ENCODE peak calls at places on chromosomes 1 and 21, in six cellular contexts. One of them, this sample, is unnamed.

GRCh38 chr1:15833069-15833679 is 14.3 kb upstream of the SPEN start:
- DNase-seq in WTC11: no peak
- DNase-seq in endothelial cell of umbilical vein: no peak
- DNase-seq in AG09319: no peak
- DNase-seq in CD8-positive, alpha-beta T cell: peak
- DNase-seq in A549: peak
- DNase-seq in this sample: no peak

GRCh38 chr1:75220072-75220471 is 85.9 kb downstream of the LHX8 start:
- DNase-seq in WTC11: no peak
- DNase-seq in endothelial cell of umbilical vein: no peak
- DNase-seq in AG09319: no peak
- DNase-seq in CD8-positive, alpha-beta T cell: no peak
- DNase-seq in A549: no peak
- DNase-seq in this sample: no peak

GRCh38 chr1:199808110-199808870 is 219.2 kb upstream of the NR5A2 start:
- DNase-seq in WTC11: no peak
- DNase-seq in endothelial cell of umbilical vein: no peak
- DNase-seq in AG09319: no peak
- DNase-seq in CD8-positive, alpha-beta T cell: no peak
- DNase-seq in A549: peak
- DNase-seq in this sample: no peak

GRCh38 chr1:9207715-9208114 is 26.9 kb upstream of the H6PD start:
- DNase-seq in WTC11: no peak
- DNase-seq in endothelial cell of umbilical vein: no peak
- DNase-seq in AG09319: no peak
- DNase-seq in CD8-positive, alpha-beta T cell: no peak
- DNase-seq in A549: no peak
- DNase-seq in this sample: no peak

GRCh38 chr1:231200417-231201031 is 38.7 kb downstream of the TRIM67 start:
- DNase-seq in WTC11: no peak
- DNase-seq in endothelial cell of umbilical vein: no peak
- DNase-seq in AG09319: no peak
- DNase-seq in CD8-positive, alpha-beta T cell: no peak
- DNase-seq in A549: no peak
- DNase-seq in this sample: no peak

GRCh38 chr21:32524010-32524719 is 61.2 kb downstream of the TCP10L start:
- DNase-seq in WTC11: no peak
- DNase-seq in endothelial cell of umbilical vein: peak
- DNase-seq in AG09319: peak
- DNase-seq in CD8-positive, alpha-beta T cell: no peak
- DNase-seq in A549: no peak
- DNase-seq in this sample: no peak

GRCh38 chr1:44830900-44831304 is 12.2 kb downstream of the PTCH2 start:
- DNase-seq in WTC11: no peak
- DNase-seq in endothelial cell of umbilical vein: no peak
- DNase-seq in AG09319: no peak
- DNase-seq in CD8-positive, alpha-beta T cell: no peak
- DNase-seq in A549: no peak
- DNase-seq in this sample: no peak

GRCh38 chr1:242184955-242185354 is 186.1 kb upstream of the MAP1LC3C start:
- DNase-seq in WTC11: no peak
- DNase-seq in endothelial cell of umbilical vein: no peak
- DNase-seq in AG09319: no peak
- DNase-seq in CD8-positive, alpha-beta T cell: no peak
- DNase-seq in A549: no peak
- DNase-seq in this sample: no peak

GRCh38 chr1:149848340-149848771 is 51.0 kb upstream of the BOLA1 start:
- DNase-seq in WTC11: no peak
- DNase-seq in endothelial cell of umbilical vein: no peak
- DNase-seq in AG09319: no peak
- DNase-seq in CD8-positive, alpha-beta T cell: no peak
- DNase-seq in A549: no peak
- DNase-seq in this sample: no peak

GRCh38 chr21:42358261-42358660 is 7.5 kb upstream of the TFF2 start:
- DNase-seq in WTC11: no peak
- DNase-seq in endothelial cell of umbilical vein: no peak
- DNase-seq in AG09319: no peak
- DNase-seq in CD8-positive, alpha-beta T cell: no peak
- DNase-seq in A549: no peak
- DNase-seq in this sample: no peak

GRCh38 chr1:172902861-172903381 is 147.8 kb downstream of the TNFSF18 start:
- DNase-seq in WTC11: no peak
- DNase-seq in endothelial cell of umbilical vein: peak
- DNase-seq in AG09319: peak
- DNase-seq in CD8-positive, alpha-beta T cell: no peak
- DNase-seq in A549: no peak
- DNase-seq in this sample: no peak

GRCh38 chr1:218592688-218593087 is 247.6 kb downstream of the TGFB2 start:
- DNase-seq in WTC11: no peak
- DNase-seq in endothelial cell of umbilical vein: peak
- DNase-seq in AG09319: no peak
- DNase-seq in CD8-positive, alpha-beta T cell: no peak
- DNase-seq in A549: peak
- DNase-seq in this sample: no peak

GRCh38 chr1:11746092-11746491 is 10.2 kb downstream of the AGTRAP start:
- DNase-seq in WTC11: no peak
- DNase-seq in endothelial cell of umbilical vein: peak
- DNase-seq in AG09319: no peak
- DNase-seq in CD8-positive, alpha-beta T cell: no peak
- DNase-seq in A549: no peak
- DNase-seq in this sample: no peak

GRCh38 chr1:15942661-15943514 is 33.0 kb downstream of the ZBTB17 start:
- DNase-seq in WTC11: no peak
- DNase-seq in endothelial cell of umbilical vein: no peak
- DNase-seq in AG09319: no peak
- DNase-seq in CD8-positive, alpha-beta T cell: no peak
- DNase-seq in A549: no peak
- DNase-seq in this sample: no peak

GRCh38 chr1:220769205-220769604 is 17.5 kb upstream of the MTARC1 start:
- DNase-seq in WTC11: no peak
- DNase-seq in endothelial cell of umbilical vein: no peak
- DNase-seq in AG09319: no peak
- DNase-seq in CD8-positive, alpha-beta T cell: no peak
- DNase-seq in A549: no peak
- DNase-seq in this sample: no peak

GRCh38 chr1:25482211-25482610 is 51.5 kb downstream of the MACO1 start:
- DNase-seq in WTC11: no peak
- DNase-seq in endothelial cell of umbilical vein: no peak
- DNase-seq in AG09319: no peak
- DNase-seq in CD8-positive, alpha-beta T cell: no peak
- DNase-seq in A549: no peak
- DNase-seq in this sample: no peak

GRCh38 chr21:22189278-22189677 is 1191.1 kb downstream of the NCAM2 start:
- DNase-seq in WTC11: no peak
- DNase-seq in endothelial cell of umbilical vein: no peak
- DNase-seq in AG09319: no peak
- DNase-seq in CD8-positive, alpha-beta T cell: no peak
- DNase-seq in A549: no peak
- DNase-seq in this sample: no peak

GRCh38 chr1:50279622-50280320 is 143.5 kb downstream of the DMRTA2 start:
- DNase-seq in WTC11: peak
- DNase-seq in endothelial cell of umbilical vein: peak
- DNase-seq in AG09319: no peak
- DNase-seq in CD8-positive, alpha-beta T cell: no peak
- DNase-seq in A549: peak
- DNase-seq in this sample: no peak

GRCh38 chr1:3018051-3018471 is 3.2 kb upstream of the ACTRT2 start:
- DNase-seq in WTC11: no peak
- DNase-seq in endothelial cell of umbilical vein: no peak
- DNase-seq in AG09319: no peak
- DNase-seq in CD8-positive, alpha-beta T cell: no peak
- DNase-seq in A549: no peak
- DNase-seq in this sample: no peak

GRCh38 chr1:235843458-235843857 is 23.2 kb downstream of the LYST start:
- DNase-seq in WTC11: no peak
- DNase-seq in endothelial cell of umbilical vein: peak
- DNase-seq in AG09319: no peak
- DNase-seq in CD8-positive, alpha-beta T cell: no peak
- DNase-seq in A549: peak
- DNase-seq in this sample: no peak

GRCh38 chr1:178530037-178530402 is 17.1 kb downstream of the TEX35 start:
- DNase-seq in WTC11: no peak
- DNase-seq in endothelial cell of umbilical vein: no peak
- DNase-seq in AG09319: no peak
- DNase-seq in CD8-positive, alpha-beta T cell: no peak
- DNase-seq in A549: peak
- DNase-seq in this sample: no peak

GRCh38 chr21:29217818-29218252 is 80.9 kb upstream of the BACH1 start:
- DNase-seq in WTC11: no peak
- DNase-seq in endothelial cell of umbilical vein: peak
- DNase-seq in AG09319: peak
- DNase-seq in CD8-positive, alpha-beta T cell: no peak
- DNase-seq in A549: peak
- DNase-seq in this sample: no peak

GRCh38 chr1:239560921-239561320 is 174.6 kb downstream of the CHRM3 start:
- DNase-seq in WTC11: no peak
- DNase-seq in endothelial cell of umbilical vein: no peak
- DNase-seq in AG09319: no peak
- DNase-seq in CD8-positive, alpha-beta T cell: no peak
- DNase-seq in A549: no peak
- DNase-seq in this sample: no peak

GRCh38 chr1:239558559-239558958 is 172.2 kb downstream of the CHRM3 start:
- DNase-seq in WTC11: no peak
- DNase-seq in endothelial cell of umbilical vein: no peak
- DNase-seq in AG09319: no peak
- DNase-seq in CD8-positive, alpha-beta T cell: no peak
- DNase-seq in A549: peak
- DNase-seq in this sample: no peak

GRCh38 chr1:239562095-239562494 is 175.7 kb downstream of the CHRM3 start:
- DNase-seq in WTC11: no peak
- DNase-seq in endothelial cell of umbilical vein: no peak
- DNase-seq in AG09319: no peak
- DNase-seq in CD8-positive, alpha-beta T cell: no peak
- DNase-seq in A549: no peak
- DNase-seq in this sample: no peak

GRCh38 chr1:239555350-239555749 is 169.0 kb downstream of the CHRM3 start:
- DNase-seq in WTC11: peak
- DNase-seq in endothelial cell of umbilical vein: no peak
- DNase-seq in AG09319: no peak
- DNase-seq in CD8-positive, alpha-beta T cell: no peak
- DNase-seq in A549: no peak
- DNase-seq in this sample: no peak

DNA sequence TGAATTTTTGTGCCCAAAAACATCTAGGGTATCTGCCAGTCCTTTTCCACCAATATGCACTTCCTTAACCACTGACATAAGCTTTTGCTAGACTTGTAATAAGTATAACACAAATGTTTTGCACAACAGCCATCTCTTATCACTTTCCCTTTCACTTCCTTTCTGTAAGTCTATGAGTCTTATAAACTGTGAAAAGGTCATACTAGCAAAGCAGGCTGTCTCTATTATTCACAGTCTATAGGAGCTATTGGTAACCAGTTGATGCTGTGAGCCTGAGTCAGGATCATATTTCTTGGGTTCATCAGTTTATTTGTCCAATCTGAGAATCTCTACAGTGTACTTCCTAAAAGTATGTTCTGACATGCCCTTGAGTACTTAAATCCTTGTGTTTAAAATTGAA is 172.6 kb downstream of the CHRM3 start:
- DNase-seq in WTC11: no peak
- DNase-seq in endothelial cell of umbilical vein: no peak
- DNase-seq in AG09319: no peak
- DNase-seq in CD8-positive, alpha-beta T cell: no peak
- DNase-seq in A549: no peak
- DNase-seq in this sample: no peak
- TF ChIP-seq CTCF in WTC11: no peak
- TF ChIP-seq CTCF in endothelial cell of umbilical vein: no peak
- TF ChIP-seq CTCF in AG09319: no peak
- TF ChIP-seq CTCF in CD8-positive, alpha-beta T cell: no peak
- TF ChIP-seq CTCF in A549: no peak
- TF ChIP-seq CTCF in this sample: no peak

DNA sequence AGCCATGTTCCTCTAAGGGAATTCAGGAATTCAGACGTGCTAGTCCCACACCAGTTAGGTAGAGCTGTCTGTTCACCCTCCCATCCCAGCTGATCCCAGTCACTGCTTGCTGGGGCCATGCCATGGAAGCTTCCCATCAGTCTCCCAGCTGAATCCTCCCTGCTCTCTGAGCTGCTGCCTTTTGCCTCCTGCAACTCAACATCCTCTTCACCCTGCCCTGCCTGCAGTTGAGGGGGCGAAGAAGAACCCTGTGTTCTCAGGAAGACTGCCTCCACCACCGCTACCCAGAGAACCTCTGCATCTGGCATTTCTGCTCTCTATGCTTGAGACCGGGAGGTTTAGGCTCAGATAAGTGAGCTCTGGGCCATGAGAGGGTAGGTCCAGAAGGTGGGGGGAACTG is 16.2 kb downstream of the CDCA8 start:
- DNase-seq in WTC11: no peak
- DNase-seq in endothelial cell of umbilical vein: no peak
- DNase-seq in AG09319: no peak
- DNase-seq in CD8-positive, alpha-beta T cell: no peak
- DNase-seq in A549: no peak
- DNase-seq in this sample: no peak
- TF ChIP-seq CTCF in WTC11: no peak
- TF ChIP-seq CTCF in endothelial cell of umbilical vein: no peak
- TF ChIP-seq CTCF in AG09319: no peak
- TF ChIP-seq CTCF in CD8-positive, alpha-beta T cell: no peak
- TF ChIP-seq CTCF in A549: no peak
- TF ChIP-seq CTCF in this sample: no peak

DNA sequence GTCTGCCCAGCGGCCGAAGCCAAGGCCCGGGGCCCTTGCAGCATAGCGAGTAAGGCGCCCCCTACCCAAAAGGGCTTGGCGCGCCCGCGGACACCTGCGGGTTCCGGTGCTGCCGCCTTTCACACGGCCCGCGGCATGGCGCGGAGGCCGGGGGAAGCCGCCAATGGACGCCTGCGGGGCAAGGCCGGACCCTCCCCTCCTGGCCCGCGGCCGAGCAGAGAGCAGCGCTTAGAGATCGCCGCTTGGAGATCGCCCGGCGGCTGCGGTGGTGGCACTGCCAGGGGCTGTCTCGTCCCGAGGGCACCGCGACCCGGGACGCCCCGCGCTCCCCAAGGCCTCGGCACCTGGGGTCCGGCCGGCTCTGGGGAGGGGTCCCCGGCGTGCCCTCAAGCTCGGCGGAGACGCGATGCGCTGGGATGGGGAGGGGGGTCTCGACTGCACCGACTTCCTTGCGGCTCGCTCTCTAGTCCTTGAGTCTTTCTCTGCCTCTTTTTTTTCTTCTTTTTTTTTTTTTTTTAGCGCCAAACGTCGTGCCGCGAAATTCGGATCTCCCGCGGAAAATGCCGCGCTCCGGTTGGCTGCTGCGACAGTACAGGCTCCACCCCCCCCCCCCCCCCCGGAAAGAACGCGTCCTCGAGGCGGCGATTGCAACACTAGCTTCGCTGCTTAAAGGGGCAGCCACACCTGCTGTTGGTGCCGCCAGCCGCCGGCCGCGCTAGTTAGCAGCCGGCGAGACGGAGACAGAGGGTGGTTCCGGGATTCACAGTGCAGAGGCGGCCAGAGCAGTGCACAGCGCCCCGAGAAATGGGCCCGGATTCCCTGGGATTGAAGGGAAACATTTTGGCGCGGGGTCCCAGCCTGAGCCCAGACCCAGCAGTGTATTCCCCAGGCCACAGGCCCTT is at the start of gene E2F2:
- DNase-seq in WTC11: peak
- DNase-seq in endothelial cell of umbilical vein: peak
- DNase-seq in AG09319: no peak
- DNase-seq in CD8-positive, alpha-beta T cell: peak
- DNase-seq in A549: peak
- DNase-seq in this sample: peak
- TF ChIP-seq CTCF in WTC11: no peak
- TF ChIP-seq CTCF in endothelial cell of umbilical vein: no peak
- TF ChIP-seq CTCF in AG09319: peak
- TF ChIP-seq CTCF in CD8-positive, alpha-beta T cell: no peak
- TF ChIP-seq CTCF in A549: no peak
- TF ChIP-seq CTCF in this sample: no peak

GRCh38 chr21:46189959-46190490 is 5.8 kb upstream of the SPATC1L start:
- DNase-seq in WTC11: no peak
- DNase-seq in endothelial cell of umbilical vein: no peak
- DNase-seq in AG09319: no peak
- DNase-seq in CD8-positive, alpha-beta T cell: no peak
- DNase-seq in A549: no peak
- DNase-seq in this sample: no peak
- TF ChIP-seq CTCF in WTC11: no peak
- TF ChIP-seq CTCF in endothelial cell of umbilical vein: no peak
- TF ChIP-seq CTCF in AG09319: no peak
- TF ChIP-seq CTCF in CD8-positive, alpha-beta T cell: no peak
- TF ChIP-seq CTCF in A549: no peak
- TF ChIP-seq CTCF in this sample: no peak